ENCODE peak calls at places on chromosomes 7 and 10, in six cellular contexts. D is spleen, C is dorsolateral prefrontal cortex, T is mammary epithelial cell, L is pancreas, Z is fibroblast of pulmonary artery. N is an unnamed sample.

GRCh38 chr7:148858489-148858888 is 25.6 kb downstream of the EZH2 start:
- DNase-seq in T (no peak), Z (no peak), L (no peak), D (no peak), C (no peak), N (no peak)

GRCh38 chr10:101840102-101840684 is 3.4 kb downstream of the KCNIP2 start:
- DNase-seq in D (no peak), Z (peak), L (peak), T (peak), C (no peak), N (no peak)

GRCh38 chr7:110375068-110375467 is 715.9 kb upstream of the LRRN3 start:
- DNase-seq in L (no peak), D (no peak), T (no peak), Z (no peak), C (no peak), N (no peak)

GRCh38 chr7:4768597-4769569 is 6.5 kb upstream of the AP5Z1 start:
- DNase-seq in L (no peak), T (no peak), Z (no peak), C (no peak), D (no peak), N (no peak)

GRCh38 chr10:15370741-15371701 is at the start of gene FAM171A1:
- DNase-seq in T (peak), D (peak), Z (peak), L (peak), C (peak), N (peak)

GRCh38 chr10:78458983-78459638 is 425.4 kb downstream of the RPS24 start:
- DNase-seq in Z (peak), D (no peak), L (peak), C (no peak), T (no peak), N (no peak)

GRCh38 chr10:24333736-24334135 is 124.8 kb downstream of the KIAA1217 start:
- DNase-seq in C (no peak), L (no peak), Z (peak), D (no peak), T (no peak), N (no peak)

GRCh38 chr10:130767116-130767730 is 544.3 kb downstream of the TCERG1L start:
- DNase-seq in D (peak), Z (no peak), T (no peak), C (no peak), L (no peak), N (no peak)

GRCh38 chr7:47827886-47828285 is 120.4 kb downstream of the PKD1L1 start:
- DNase-seq in D (no peak), T (no peak), Z (no peak), C (no peak), L (no peak), N (no peak)

GRCh38 chr7:82358009-82358578 is 85.5 kb downstream of the CACNA2D1 start:
- DNase-seq in L (no peak), T (no peak), D (no peak), C (no peak), Z (no peak), N (no peak)

GRCh38 chr10:87705339-87705738 is 45.7 kb downstream of the PAPSS2 start:
- DNase-seq in T (peak), Z (peak), L (no peak), D (no peak), C (no peak), N (no peak)

GRCh38 chr7:156735861-156736260 is 95.3 kb downstream of the RNF32 start:
- DNase-seq in Z (peak), C (no peak), T (no peak), D (no peak), L (no peak), N (no peak)

GRCh38 chr7:157396316-157397035 is 59.7 kb downstream of the DNAJB6 start:
- DNase-seq in C (no peak), D (no peak), T (no peak), Z (no peak), L (no peak), N (no peak)

GRCh38 chr10:46293228-46293627 is 6.4 kb downstream of the ANTXRL start:
- DNase-seq in C (no peak), Z (no peak), L (no peak), T (no peak), D (peak), N (no peak)

GRCh38 chr7:91405093-91405492 is 140.9 kb downstream of the FZD1 start:
- DNase-seq in D (no peak), C (no peak), T (no peak), Z (no peak), L (no peak), N (no peak)

GRCh38 chr10:3825862-3826351 is 40.9 kb upstream of the KLF6 start:
- DNase-seq in D (no peak), Z (peak), T (no peak), L (no peak), C (no peak), N (no peak)

GRCh38 chr10:127694580-127695193 is 42.3 kb upstream of the FOXI2 start:
- DNase-seq in T (peak), Z (no peak), D (no peak), L (no peak), C (no peak), N (no peak)

GRCh38 chr10:79242620-79243152 is 104.6 kb upstream of the PPIF start:
- DNase-seq in C (no peak), Z (peak), D (peak), L (no peak), T (peak), N (peak)

GRCh38 chr7:17403996-17404395 is 105.5 kb downstream of the AHR start:
- DNase-seq in C (no peak), L (no peak), Z (no peak), D (no peak), T (no peak), N (no peak)

GRCh38 chr10:43249151-43249961 is 17.5 kb downstream of the RASGEF1A start:
- DNase-seq in Z (no peak), T (no peak), D (peak), C (no peak), L (no peak), N (no peak)

GRCh38 chr7:105014725-105015630 is 973 bp downstream of the KMT2E start:
- DNase-seq in T (peak), C (no peak), L (peak), D (peak), Z (peak), N (no peak)

GRCh38 chr10:115818015-115818414 is 455.0 kb downstream of the GFRA1 start:
- DNase-seq in C (no peak), Z (no peak), T (no peak), L (no peak), D (no peak), N (no peak)

DNA sequence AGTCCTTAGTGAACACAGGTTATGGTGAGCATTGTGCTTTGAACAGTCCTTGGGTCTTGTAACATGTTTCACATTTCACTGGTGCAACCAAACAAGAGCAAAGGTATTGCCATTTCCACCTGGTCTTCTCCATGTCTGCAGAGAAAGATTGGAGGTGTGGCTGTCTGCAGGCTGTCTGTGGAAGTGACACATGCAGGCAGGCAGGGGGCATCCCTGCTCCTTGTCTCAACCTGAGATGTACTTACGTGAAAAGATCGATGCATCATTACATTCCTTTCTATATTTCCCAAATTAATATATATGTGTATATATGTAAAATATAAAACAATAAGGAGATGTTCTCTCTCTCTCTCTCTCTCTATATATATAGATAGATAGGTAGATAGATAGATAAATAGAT is 54.3 kb downstream of the LRRC18 start:
- DNase-seq in C (no peak), T (no peak), Z (no peak), L (no peak), D (no peak), N (no peak)
- TF ChIP-seq CTCF in C (peak), T (peak), Z (no peak), L (no peak), D (no peak), N (peak)

GRCh38 chr7:2804227-2804763 is 39.8 kb downstream of the GNA12 start:
- DNase-seq in D (peak), L (no peak), T (no peak), Z (no peak), C (no peak), N (no peak)
- TF ChIP-seq CTCF in D (no peak), L (no peak), T (no peak), Z (no peak), C (no peak), N (no peak)

GRCh38 chr10:48470893-48471805 is 133.7 kb downstream of the ARHGAP22 start:
- DNase-seq in C (peak), D (peak), L (no peak), Z (no peak), T (peak), N (no peak)
- TF ChIP-seq CTCF in C (no peak), D (no peak), L (no peak), Z (no peak), T (peak), N (no peak)

DNA sequence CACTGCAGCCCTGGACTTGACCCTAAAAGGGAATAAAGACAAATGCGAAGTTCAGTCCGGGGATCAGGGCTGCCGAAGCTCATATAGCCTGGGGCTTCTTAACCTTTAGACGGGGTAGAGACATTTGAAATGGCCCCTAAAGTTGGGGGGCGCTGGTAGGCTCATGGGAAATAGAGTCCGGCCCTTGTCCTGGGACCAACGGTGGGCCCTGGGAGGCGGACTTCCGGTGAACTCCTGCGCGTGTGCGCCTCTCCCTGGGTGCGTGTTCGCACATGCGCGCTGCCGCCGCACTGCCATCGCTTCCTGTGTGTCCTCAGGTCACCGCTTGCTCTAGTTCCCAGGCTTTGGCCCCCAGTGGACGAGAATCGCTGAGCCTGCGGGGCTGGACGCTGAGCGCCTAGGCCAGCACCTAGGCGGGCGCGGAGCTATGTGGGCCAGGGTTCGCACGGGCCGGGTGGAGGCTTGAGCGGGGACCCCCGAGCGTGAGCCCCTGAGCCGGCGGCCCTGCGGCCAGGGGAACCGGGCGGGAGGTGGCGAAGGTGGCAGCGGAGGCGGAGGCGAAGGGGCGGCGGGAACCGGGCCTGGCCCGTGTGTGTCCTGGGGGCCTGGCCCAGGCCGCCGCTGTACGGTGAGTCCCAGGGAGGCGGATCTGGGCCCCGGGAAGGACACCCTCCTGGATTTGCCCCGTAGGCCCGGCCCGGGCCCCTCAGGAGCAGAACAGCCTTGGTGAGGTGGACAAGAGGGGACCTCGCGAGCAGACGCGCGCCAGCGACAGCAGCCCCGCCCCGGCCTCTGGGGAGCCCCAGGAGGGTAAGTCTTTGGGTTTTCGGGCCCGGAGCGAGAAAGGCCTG is 23.0 kb upstream of the ZNF12 start:
- DNase-seq in D (peak), Z (peak), T (peak), L (peak), C (peak), N (peak)
- TF ChIP-seq CTCF in D (peak), Z (no peak), T (no peak), L (no peak), C (peak), N (no peak)

DNA sequence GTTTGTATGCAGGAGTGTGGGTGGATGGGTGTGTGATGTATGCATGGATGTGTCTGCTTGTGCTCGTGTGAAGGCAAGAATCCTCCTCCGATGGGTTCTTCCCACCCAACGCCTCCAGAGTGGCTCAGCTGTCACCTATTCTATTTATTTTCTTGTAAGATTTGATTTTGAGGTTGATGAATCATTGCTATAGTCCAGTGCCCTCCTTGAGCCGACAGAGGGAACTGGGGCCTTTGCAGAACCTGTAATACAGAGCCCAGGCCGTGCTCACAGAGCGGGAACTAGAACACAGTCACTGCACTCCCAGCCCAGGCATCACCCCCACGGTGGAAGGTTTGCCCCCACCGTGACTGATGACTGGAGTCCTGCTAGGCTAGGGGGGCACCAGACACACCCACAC is 2.1 kb downstream of the RARRES2 start:
- DNase-seq in D (no peak), T (no peak), C (no peak), Z (no peak), L (no peak), N (no peak)
- TF ChIP-seq CTCF in D (no peak), T (no peak), C (no peak), Z (no peak), L (no peak), N (no peak)

GRCh38 chr7:99525713-99526440 is 21.4 kb downstream of the ZKSCAN5 start:
- DNase-seq in D (no peak), T (no peak), C (no peak), Z (peak), L (no peak), N (no peak)
- TF ChIP-seq CTCF in D (no peak), T (peak), C (no peak), Z (peak), L (no peak), N (peak)

GRCh38 chr7:29840701-29841100 is 34.4 kb downstream of the WIPF3 start:
- DNase-seq in D (no peak), L (no peak), Z (no peak), T (no peak), C (no peak), N (no peak)
- TF ChIP-seq CTCF in D (no peak), L (no peak), Z (no peak), T (no peak), C (no peak), N (no peak)

N was measured in D721Med.